ENCODE peak calls at places on chromosomes 3 and 15, in seven cellular contexts. H is fibroblast of lung, Q is right atrium auricular region, V is BE2C, G is left lung, W is thoracic aorta, N is heart left ventricle. C is an unnamed sample.

GRCh38 chr15:79154491-79155182 is 64.1 kb upstream of the RASGRF1 start:
- DNase-seq in W (no peak), V (peak; percentile 37), Q (no peak), N (no peak), G (no peak), H (no peak), C (no peak)

GRCh38 chr15:80970018-80970657 is 19.5 kb downstream of the MESD start:
- DNase-seq in H (peak; percentile 70), Q (peak; percentile 68), N (peak; percentile 44), G (no peak), W (no peak), V (peak; percentile 66), C (peak; percentile 54)

GRCh38 chr3:26718295-26718694 is 95.7 kb downstream of the LRRC3B start:
- DNase-seq in V (no peak), H (no peak), W (no peak), Q (no peak), N (no peak), G (no peak), C (no peak)

GRCh38 chr3:131338948-131339640 is 42.5 kb upstream of the NUDT16 start:
- DNase-seq in Q (no peak), N (no peak), G (no peak), V (no peak), W (no peak), H (no peak), C (no peak)

GRCh38 chr3:160006282-160007163 is 17.9 kb downstream of the IL12A start:
- DNase-seq in W (no peak), H (peak; percentile 85), V (peak; percentile 61), Q (peak; percentile 63), N (peak; percentile 38), G (no peak), C (peak; percentile 47)

GRCh38 chr3:124873241-124873640 is 13.9 kb downstream of the ITGB5 start:
- DNase-seq in Q (no peak), G (no peak), W (no peak), H (no peak), V (no peak), N (no peak), C (no peak)

GRCh38 chr3:186514296-186515002 is 29.7 kb downstream of the CRYGS start:
- DNase-seq in W (no peak), Q (no peak), V (no peak), H (no peak), N (no peak), G (no peak), C (no peak)

GRCh38 chr3:65676592-65676991 is 362.1 kb downstream of the MAGI1 start:
- DNase-seq in W (no peak), G (no peak), V (no peak), Q (no peak), H (no peak), N (no peak), C (no peak)

GRCh38 chr3:86914651-86915050 is 76.3 kb downstream of the VGLL3 start:
- DNase-seq in V (no peak), Q (no peak), N (no peak), G (no peak), H (no peak), W (no peak), C (no peak)

DNA sequence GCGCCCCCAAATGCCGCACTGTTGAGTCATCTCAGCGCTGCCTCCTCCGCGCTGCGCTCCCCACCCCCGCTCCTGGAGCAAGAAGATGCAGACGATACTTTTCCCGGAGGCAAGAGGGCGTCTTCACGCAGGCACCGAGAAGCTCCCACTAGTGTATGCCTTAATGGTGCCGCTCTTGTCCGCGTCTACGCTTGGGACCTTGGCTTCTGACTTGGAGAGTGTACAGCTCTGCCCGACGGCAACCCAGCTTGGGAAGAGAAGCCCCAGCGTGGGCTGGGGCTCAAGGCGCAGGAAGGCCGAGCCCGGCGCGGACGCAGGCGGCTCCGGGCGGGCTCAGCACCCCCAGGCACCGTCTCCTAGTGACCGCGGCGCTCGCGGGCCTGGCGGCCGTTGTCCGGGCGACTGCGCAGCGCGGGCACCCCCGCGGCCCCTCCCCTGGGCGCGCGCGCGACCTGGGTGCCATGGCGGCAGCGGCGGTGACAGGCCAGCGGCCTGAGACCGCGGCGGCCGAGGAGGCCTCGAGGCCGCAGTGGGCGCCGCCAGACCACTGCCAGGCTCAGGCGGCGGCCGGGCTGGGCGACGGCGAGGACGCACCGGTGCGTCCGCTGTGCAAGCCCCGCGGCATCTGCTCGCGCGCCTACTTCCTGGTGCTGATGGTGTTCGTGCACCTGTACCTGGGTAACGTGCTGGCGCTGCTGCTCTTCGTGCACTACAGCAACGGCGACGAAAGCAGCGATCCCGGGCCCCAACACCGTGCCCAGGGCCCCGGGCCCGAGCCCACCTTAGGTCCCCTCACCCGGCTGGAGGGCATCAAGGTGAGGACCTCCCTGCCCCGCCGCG is at the start of gene P4HTM:
- DNase-seq in N (peak; percentile 91), Q (peak; percentile 97), G (peak; percentile 92), W (peak; percentile 59), H (peak; percentile 91), V (peak; percentile 69), C (peak; percentile 77)
- TF ChIP-seq CTCF in N (no peak), Q (peak; percentile 59), G (peak; percentile 22), W (peak; percentile 39), H (peak; percentile 61), V (peak; percentile 3), C (peak; percentile 13)

DNA sequence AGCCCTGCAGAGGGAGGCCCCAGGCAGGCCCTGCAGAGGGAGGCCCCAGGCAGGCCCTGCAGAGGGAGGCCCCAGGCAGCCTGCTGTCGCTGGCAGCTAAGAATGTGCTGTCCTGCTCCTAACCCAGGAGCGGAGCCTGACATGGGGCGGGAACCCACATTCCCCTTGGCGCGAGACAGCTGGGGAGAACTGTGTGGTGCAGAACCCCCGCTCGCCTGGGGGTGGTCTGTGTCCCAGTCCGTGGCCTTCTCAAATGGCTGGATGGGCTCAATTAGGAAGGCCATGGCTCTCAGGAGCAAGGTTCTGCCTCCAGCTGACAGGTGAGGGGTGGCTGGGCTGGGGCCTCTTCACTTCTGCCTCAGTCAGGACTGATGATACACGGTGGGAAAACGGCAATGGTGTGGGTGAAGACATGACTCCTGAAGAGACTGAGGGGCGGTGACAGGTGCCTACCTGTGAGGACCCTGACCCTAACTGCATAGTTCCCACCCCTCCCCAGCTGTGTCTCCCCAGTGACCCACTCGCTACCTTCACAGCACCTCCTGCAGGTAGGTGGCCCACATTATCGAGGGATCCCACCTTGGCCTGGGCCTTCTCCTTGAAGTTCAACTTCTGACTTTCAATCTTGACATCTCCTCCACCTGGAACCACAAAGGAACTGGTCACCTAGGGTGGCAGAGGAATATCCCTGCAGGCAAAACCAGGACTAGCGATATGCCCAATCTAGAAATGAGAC is 52.0 kb downstream of the DHX30 start:
- DNase-seq in W (no peak), V (no peak), H (no peak), G (peak; percentile 56), N (no peak), Q (no peak), C (no peak)
- H3K36me3 ChIP-seq in W (peaks cover 64% of the 10 kb centered on the region), V (peaks cover 4% of the 10 kb centered on the region), H (peaks cover 50% of the 10 kb centered on the region), G (peaks cover 92% of the 10 kb centered on the region), N (peaks cover 10% of the 10 kb centered on the region), Q (peaks cover 95% of the 10 kb centered on the region), C (peaks cover 92% of the 10 kb centered on the region)

GRCh38 chr3:182366746-182367145 is 426.6 kb upstream of the ATP11B start:
- DNase-seq in G (no peak), N (no peak), Q (no peak), W (no peak), H (no peak), V (no peak), C (no peak)

GRCh38 chr3:182369861-182370260 is 423.4 kb upstream of the ATP11B start:
- DNase-seq in N (no peak), H (no peak), W (no peak), G (no peak), Q (no peak), V (no peak), C (no peak)

GRCh38 chr3:182370949-182371348 is 422.4 kb upstream of the ATP11B start:
- DNase-seq in V (no peak), N (no peak), W (no peak), G (no peak), H (no peak), Q (no peak), C (no peak)

GRCh38 chr3:182364323-182364722 is 429.0 kb upstream of the ATP11B start:
- DNase-seq in G (peak; percentile 40), H (no peak), Q (no peak), V (no peak), W (no peak), N (no peak), C (no peak)

GRCh38 chr3:182364723-182365650 is 428.3 kb upstream of the ATP11B start:
- DNase-seq in N (no peak), W (no peak), G (peak; percentile 19), H (no peak), V (peak; percentile 27), Q (no peak), C (peak; percentile 78)
- TF ChIP-seq CTCF in N (no peak), W (no peak), G (no peak), H (no peak), V (no peak), Q (no peak), C (no peak)

DNA sequence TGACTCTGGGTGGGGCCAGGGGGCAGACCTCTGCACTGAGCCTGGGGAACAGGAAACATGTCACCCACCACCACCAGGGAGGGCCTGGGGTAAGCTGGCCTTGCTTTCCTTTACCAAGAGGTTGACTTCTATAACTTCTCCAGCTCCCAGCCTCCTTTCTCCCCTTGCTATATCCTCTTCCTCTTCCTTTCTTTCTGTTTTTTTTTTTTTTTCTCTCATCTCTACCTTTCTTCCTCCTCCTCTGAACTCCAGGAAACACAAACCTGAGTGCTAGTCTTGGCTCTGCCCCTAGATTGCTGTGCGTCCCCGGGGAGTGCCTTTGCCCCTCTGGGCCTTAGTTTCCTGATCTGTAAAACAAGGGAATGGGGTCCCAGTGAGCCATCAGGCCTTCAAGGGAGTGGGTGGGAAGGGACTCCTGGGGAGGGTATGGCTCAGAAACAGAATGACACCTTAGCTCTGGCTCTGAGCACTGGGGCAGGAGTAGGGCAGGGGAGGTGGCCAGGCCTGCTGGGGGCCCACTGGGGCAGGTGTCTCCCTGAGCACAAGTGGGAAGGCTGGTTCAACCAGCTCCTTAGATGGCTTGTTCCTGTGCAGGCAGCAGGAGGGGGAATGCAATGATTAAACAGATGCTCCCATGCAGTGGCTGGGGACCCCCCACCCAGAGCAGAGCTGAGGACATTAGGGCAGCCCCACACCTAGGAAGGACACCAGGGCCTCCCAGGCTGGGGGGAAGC is 4.3 kb downstream of the SNX33 start:
- DNase-seq in G (no peak), H (no peak), W (no peak), Q (no peak), N (no peak), V (no peak), C (no peak)
- H3K36me3 ChIP-seq in G (peaks cover 16% of the 10 kb centered on the region), H (peaks cover 19% of the 10 kb centered on the region), W (peaks cover 4% of the 10 kb centered on the region), Q (peaks cover 12% of the 10 kb centered on the region), N (no peaks in the 10 kb centered on the region), V (no peaks in the 10 kb centered on the region), C (peaks cover 29% of the 10 kb centered on the region)

DNA sequence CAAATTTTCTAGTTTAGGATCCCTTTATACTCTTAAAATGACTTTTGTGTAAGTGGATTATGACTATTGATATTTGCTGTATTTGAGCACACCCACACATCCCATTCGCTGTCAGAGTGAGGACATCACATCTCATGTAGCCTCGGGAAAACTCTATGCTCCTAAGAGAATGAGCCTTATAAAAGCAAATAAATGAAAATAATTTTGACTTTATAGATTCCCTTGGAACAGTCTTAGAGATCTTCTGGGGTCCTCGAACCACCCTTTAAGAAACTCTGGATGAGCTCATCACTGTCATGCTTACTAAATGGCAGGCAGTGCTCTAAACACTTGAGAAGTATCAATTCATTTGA is 16.1 kb upstream of the EXOG start:
- DNase-seq in G (no peak), Q (no peak), N (no peak), H (no peak), V (no peak), W (no peak), C (no peak)
- TF ChIP-seq CTCF in G (no peak), Q (peak; percentile 5), N (no peak), H (no peak), V (no peak), W (no peak), C (no peak)

C was measured in stomach.